ENCODE peak calls at places on chromosomes 12 and 14, in seven cellular contexts. E is coronary artery, I is GM23338, O is transverse colon, T is HFFc6, B is psoas muscle, A is mesothelial cell of epicardium. C is an unnamed sample.

GRCh38 chr14:63938198-63939005 is 85.6 kb downstream of the SYNE2 start:
- DNase-seq in E (no peak), I (no peak), O (no peak), T (no peak), B (no peak), A (no peak), C (no peak)

GRCh38 chr12:128418944-128419343 is 152.0 kb downstream of the TMEM132C start:
- DNase-seq in E (no peak), I (no peak), O (no peak), T (no peak), B (no peak), A (no peak), C (no peak)

GRCh38 chr12:43836455-43836989 is 641 bp downstream of the TMEM117 start:
- DNase-seq in E (no peak), I (no peak), O (no peak), T (peak; percentile 27), B (no peak), A (no peak), C (no peak)

GRCh38 chr12:19794116-19794515 is 354.8 kb downstream of the AEBP2 start:
- DNase-seq in E (no peak), I (no peak), O (no peak), T (no peak), B (no peak), A (no peak), C (no peak)

GRCh38 chr12:49342914-49343731 is 3.6 kb upstream of the DNAJC22 start:
- DNase-seq in E (no peak), I (peak; percentile 46), O (no peak), T (no peak), B (no peak), A (peak; percentile 52), C (no peak)

GRCh38 chr14:85564841-85565527 is 35.0 kb downstream of the FLRT2 start:
- DNase-seq in E (no peak), I (no peak), O (no peak), T (no peak), B (no peak), A (no peak), C (no peak)

GRCh38 chr12:19771858-19772257 is 332.6 kb downstream of the AEBP2 start:
- DNase-seq in E (no peak), I (peak; percentile 32), O (no peak), T (peak; percentile 37), B (no peak), A (no peak), C (no peak)

GRCh38 chr14:95150910-95151309 is 6.4 kb downstream of the DICER1 start:
- DNase-seq in E (no peak), I (no peak), O (no peak), T (no peak), B (no peak), A (no peak), C (no peak)

GRCh38 chr14:106094654-106095189 is 568.3 kb downstream of the TMEM121 start:
- DNase-seq in E (no peak), I (no peak), O (peak; percentile 24), T (no peak), B (peak; percentile 52), A (no peak), C (no peak)

GRCh38 chr14:99628832-99629618 is 15.9 kb upstream of the HHIPL1 start:
- DNase-seq in E (peak; percentile 82), I (peak; percentile 86), O (peak; percentile 81), T (peak; percentile 62), B (peak; percentile 87), A (peak; percentile 83), C (no peak)

GRCh38 chr12:94190623-94191022 is 42.2 kb downstream of the PLXNC1 start:
- DNase-seq in E (no peak), I (no peak), O (no peak), T (no peak), B (no peak), A (no peak), C (no peak)

GRCh38 chr14:55706341-55706684 is 126.3 kb downstream of the KTN1 start:
- DNase-seq in E (no peak), I (no peak), O (no peak), T (no peak), B (no peak), A (no peak), C (no peak)

DNA sequence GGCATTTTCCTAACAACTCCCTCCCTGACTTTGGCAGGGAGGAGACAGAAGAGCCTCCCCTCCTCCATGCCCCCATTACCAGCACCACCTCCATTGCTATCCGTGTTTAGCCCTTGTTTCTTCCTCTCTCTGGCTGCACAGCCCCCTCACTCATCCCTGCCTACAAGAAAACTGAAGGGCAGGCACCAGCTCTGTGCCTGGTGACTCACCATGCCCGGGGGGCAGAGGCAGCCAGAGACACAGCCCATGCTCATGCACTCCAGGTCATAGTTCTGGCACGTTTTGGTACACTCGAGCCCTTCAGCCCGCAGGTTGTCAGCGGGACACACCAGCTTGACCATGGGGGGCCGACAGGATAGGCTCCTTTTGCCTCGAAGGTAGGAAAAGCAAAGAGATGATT is 80.4 kb downstream of the VWF start:
- DNase-seq in E (no peak), I (no peak), O (no peak), T (peak; percentile 71), B (no peak), A (no peak), C (peak; percentile 22)
- TF ChIP-seq CTCF in E (no peak), I (no peak), O (no peak), T (no peak), B (no peak), A (no peak), C (no peak)

DNA sequence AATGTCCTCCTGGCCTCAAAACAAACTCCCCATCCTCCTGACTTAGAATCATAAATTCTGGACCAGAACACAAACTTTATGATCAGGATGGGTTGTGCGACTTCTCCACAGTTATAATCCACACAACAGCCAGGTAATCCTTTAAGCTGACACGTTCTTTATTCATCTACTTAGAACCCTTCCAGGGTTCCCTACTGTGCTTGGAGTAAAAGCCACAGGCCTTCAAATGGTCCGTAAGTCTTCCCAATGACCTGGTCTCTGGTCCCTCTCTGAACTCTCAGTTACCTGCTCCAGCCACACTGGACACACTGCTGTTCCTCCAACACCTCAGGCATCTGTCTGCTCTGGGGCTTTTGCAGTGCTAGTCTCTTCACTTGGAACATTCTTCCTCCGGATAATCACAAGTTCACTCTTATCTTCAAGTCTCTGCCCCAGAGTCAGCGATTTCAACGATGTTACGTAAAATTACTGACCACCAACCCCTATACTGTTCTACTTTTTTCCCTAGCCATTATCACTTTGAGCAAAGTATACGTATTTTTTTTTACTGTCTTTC is 1.7 kb upstream of the RNASE7 start:
- DNase-seq in E (no peak), I (no peak), O (no peak), T (no peak), B (no peak), A (no peak), C (no peak)
- TF ChIP-seq CTCF in E (no peak), I (no peak), O (no peak), T (no peak), B (no peak), A (no peak), C (no peak)

GRCh38 chr14:22986508-22987054 is 4.2 kb upstream of the AJUBA start:
- DNase-seq in E (peak; percentile 89), I (peak; percentile 94), O (peak; percentile 93), T (peak; percentile 81), B (peak; percentile 89), A (peak; percentile 93), C (peak; percentile 79)
- TF ChIP-seq CTCF in E (peak; percentile 82), I (peak; percentile 98), O (peak; percentile 86), T (peak; percentile 97), B (peak; percentile 94), A (peak; percentile 96), C (peak; percentile 86)

GRCh38 chr12:103196467-103196866 is 239.0 kb downstream of the ASCL1 start:
- DNase-seq in E (no peak), I (no peak), O (no peak), T (no peak), B (no peak), A (no peak), C (no peak)

GRCh38 chr12:103197725-103198388 is 240.4 kb downstream of the ASCL1 start:
- DNase-seq in E (no peak), I (peak; percentile 27), O (no peak), T (no peak), B (no peak), A (no peak), C (no peak)

GRCh38 chr12:103198499-103198898 is 241.0 kb downstream of the ASCL1 start:
- DNase-seq in E (no peak), I (peak; percentile 12), O (no peak), T (no peak), B (no peak), A (no peak), C (no peak)
- TF ChIP-seq CTCF in E (no peak), I (no peak), O (no peak), T (no peak), B (no peak), A (no peak), C (no peak)

GRCh38 chr12:125530876-125531275 is 465.6 kb downstream of the AACS start:
- DNase-seq in E (no peak), I (no peak), O (no peak), T (no peak), B (no peak), A (no peak), C (no peak)

GRCh38 chr12:125538800-125539199 is 473.6 kb downstream of the AACS start:
- DNase-seq in E (no peak), I (no peak), O (no peak), T (no peak), B (no peak), A (no peak), C (no peak)

GRCh38 chr12:125528300-125528699 is 463.1 kb downstream of the AACS start:
- DNase-seq in E (no peak), I (no peak), O (no peak), T (no peak), B (no peak), A (no peak), C (no peak)

GRCh38 chr12:125533434-125534029 is 468.3 kb downstream of the AACS start:
- DNase-seq in E (peak; percentile 8), I (peak; percentile 90), O (peak; percentile 25), T (no peak), B (no peak), A (peak; percentile 65), C (no peak)
- TF ChIP-seq CTCF in E (no peak), I (peak; percentile 92), O (peak; percentile 63), T (peak; percentile 51), B (peak; percentile 29), A (peak; percentile 77), C (peak; percentile 42)

DNA sequence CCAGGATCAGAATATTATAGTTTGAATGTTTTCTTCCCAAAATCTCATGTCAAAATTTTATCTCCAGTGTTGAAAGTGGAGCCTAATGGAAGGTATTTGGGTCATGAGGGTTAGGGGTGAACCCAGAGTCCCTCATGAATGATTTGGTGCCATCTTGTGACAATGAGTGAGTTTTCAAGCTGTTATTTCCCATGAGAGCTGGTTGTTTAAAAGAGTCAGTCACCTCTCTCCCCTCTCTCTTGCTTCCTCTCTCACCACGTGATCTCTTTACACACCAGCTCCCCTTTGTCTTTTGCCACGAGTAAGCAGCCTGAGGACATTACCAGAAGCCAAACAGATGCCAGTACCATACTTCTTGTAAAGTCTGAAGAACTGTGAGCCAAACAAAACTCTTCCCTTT is 561.6 kb downstream of the RERGL start:
- DNase-seq in E (no peak), I (peak; percentile 51), O (no peak), T (no peak), B (no peak), A (no peak), C (no peak)
- TF ChIP-seq CTCF in E (no peak), I (peak; percentile 69), O (no peak), T (no peak), B (no peak), A (no peak), C (no peak)

DNA sequence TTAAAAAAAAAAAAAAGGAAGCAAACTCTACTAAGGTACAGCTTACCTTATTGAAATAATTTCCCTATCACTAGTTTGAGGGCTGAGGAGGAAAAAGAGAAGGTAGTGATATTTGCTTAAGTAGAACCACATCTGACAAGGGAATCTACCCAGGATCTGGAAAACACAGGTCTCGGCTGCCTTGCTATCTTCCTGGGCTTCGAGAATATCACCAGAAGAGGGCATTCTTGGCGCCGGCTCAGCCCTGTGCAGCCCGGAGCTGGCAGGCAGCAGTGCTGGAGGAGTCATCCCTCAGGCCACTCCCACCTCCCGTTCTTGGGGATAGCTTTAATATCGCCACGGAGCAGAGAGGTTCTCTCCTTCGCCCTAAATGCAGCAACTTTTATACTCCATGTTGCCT is 1181.2 kb downstream of the VRK1 start:
- DNase-seq in E (peak; percentile 80), I (peak; percentile 81), O (peak; percentile 78), T (peak; percentile 28), B (peak; percentile 85), A (peak; percentile 77), C (no peak)
- TF ChIP-seq CTCF in E (no peak), I (peak; percentile 70), O (peak; percentile 29), T (peak; percentile 36), B (peak; percentile 27), A (no peak), C (no peak)